ENCODE peak calls at places on chromosomes 16 and 17, in five cellular contexts. X is NCI-H1105 treated with DMSO at 0.1 percent for 48 hours; K is activated naive CD4-positive, alpha-beta T cell treated with anti-CD3 and anti-CD28 coated beads, Interleukin-2, amount 50 U/mL, for 72 hours; Q is progenitor cell of endocrine pancreas; O is COR-L47. R is an unnamed sample.

GRCh38 chr16:85094812-85095211 is 17.5 kb downstream of the CIBAR2 start:
- DNase-seq in X (no peak), K (no peak), Q (no peak), O (no peak), R (no peak)

GRCh38 chr16:65125322-65125721 is 3.5 kb upstream of the CDH11 start:
- DNase-seq in X (no peak), K (no peak), Q (no peak), O (no peak), R (no peak)

GRCh38 chr16:24701521-24701951 is 27.9 kb upstream of the TNRC6A start:
- DNase-seq in X (no peak), K (no peak), Q (no peak), O (no peak), R (no peak)

GRCh38 chr17:77708049-77708448 is 250.5 kb upstream of the TNRC6C start:
- DNase-seq in X (no peak), K (no peak), Q (no peak), O (no peak), R (no peak)

GRCh38 chr16:2776500-2777139 is 460 bp downstream of the ELOB start:
- DNase-seq in X (no peak), K (peak; percentile 76), Q (no peak), O (no peak), R (no peak)

GRCh38 chr17:10516638-10517037 is 1.7 kb downstream of the MYH1 start:
- DNase-seq in X (no peak), K (no peak), Q (no peak), O (no peak), R (no peak)

GRCh38 chr16:27911486-27911885 is 152.0 kb downstream of the GSG1L start:
- DNase-seq in X (no peak), K (no peak), Q (no peak), O (no peak), R (no peak)

GRCh38 chr17:64647817-64648216 is 14.3 kb downstream of the SMURF2 start:
- DNase-seq in X (no peak), K (no peak), Q (no peak), O (no peak), R (no peak)

GRCh38 chr17:19348806-19349205 is 13.7 kb downstream of the B9D1 start:
- DNase-seq in X (no peak), K (no peak), Q (no peak), O (no peak), R (no peak)

GRCh38 chr17:79705674-79706073 is 25.1 kb upstream of the ENPP7 start:
- DNase-seq in X (no peak), K (no peak), Q (no peak), O (no peak), R (no peak)

GRCh38 chr17:42163113-42163512 is 8.3 kb upstream of the RAB5C start:
- DNase-seq in X (no peak), K (no peak), Q (no peak), O (no peak), R (no peak)

GRCh38 chr17:65117384-65118035 is 19.7 kb upstream of the RGS9 start:
- DNase-seq in X (no peak), K (no peak), Q (no peak), O (no peak), R (no peak)

GRCh38 chr17:28725660-28726395 is at the start of gene TLCD1:
- DNase-seq in X (peak; percentile 63), K (peak; percentile 86), Q (peak; percentile 56), O (peak; percentile 75), R (peak; percentile 71)